ENCODE peak calls at places on chromosomes 11 and 22, in five cellular contexts. One of them, this sample, is unnamed.

GRCh38 chr11:73286240-73286810 is 14.2 kb downstream of the P2RY6 start:
- DNase-seq in OCI-LY7: no peak
- DNase-seq in hepatocyte: no peak
- DNase-seq in neural progenitor cell: no peak
- DNase-seq in MM.1S: no peak
- DNase-seq in this sample: no peak

GRCh38 chr22:26292667-26292995 is 123.4 kb downstream of the SEZ6L start:
- DNase-seq in MM.1S: no peak
- DNase-seq in hepatocyte: no peak
- DNase-seq in OCI-LY7: no peak
- DNase-seq in neural progenitor cell: no peak
- DNase-seq in this sample: no peak

GRCh38 chr11:112753706-112754105 is 207.5 kb upstream of the NCAM1 start:
- DNase-seq in neural progenitor cell: no peak
- DNase-seq in OCI-LY7: no peak
- DNase-seq in MM.1S: no peak
- DNase-seq in hepatocyte: no peak
- DNase-seq in this sample: no peak

GRCh38 chr11:119416606-119417580 is 6.1 kb downstream of the THY1 start:
- DNase-seq in MM.1S: no peak
- DNase-seq in OCI-LY7: no peak
- DNase-seq in neural progenitor cell: no peak
- DNase-seq in hepatocyte: no peak
- DNase-seq in this sample: peak; percentile 53

GRCh38 chr11:36034572-36035331 is 90.9 kb downstream of the LDLRAD3 start:
- DNase-seq in hepatocyte: peak; percentile 60
- DNase-seq in MM.1S: no peak
- DNase-seq in OCI-LY7: no peak
- DNase-seq in neural progenitor cell: no peak
- DNase-seq in this sample: peak; percentile 92

GRCh38 chr11:126354631-126355323 is 709 bp upstream of the ST3GAL4 start:
- DNase-seq in OCI-LY7: peak; percentile 48
- DNase-seq in hepatocyte: no peak
- DNase-seq in neural progenitor cell: no peak
- DNase-seq in MM.1S: no peak
- DNase-seq in this sample: no peak

GRCh38 chr22:44580176-44580575 is 82.1 kb upstream of the RTL6 start:
- DNase-seq in MM.1S: no peak
- DNase-seq in hepatocyte: no peak
- DNase-seq in neural progenitor cell: no peak
- DNase-seq in OCI-LY7: no peak
- DNase-seq in this sample: no peak

GRCh38 chr11:61160487-61161189 is 588 bp downstream of the VPS37C start:
- DNase-seq in MM.1S: no peak
- DNase-seq in OCI-LY7: no peak
- DNase-seq in hepatocyte: no peak
- DNase-seq in neural progenitor cell: no peak
- DNase-seq in this sample: peak; percentile 25

GRCh38 chr11:13183094-13183825 is 94.3 kb upstream of the BMAL1 start:
- DNase-seq in neural progenitor cell: peak; percentile 21
- DNase-seq in hepatocyte: peak; percentile 32
- DNase-seq in OCI-LY7: no peak
- DNase-seq in MM.1S: peak; percentile 50
- DNase-seq in this sample: peak; percentile 66

GRCh38 chr11:101721270-101721669 is 137.5 kb upstream of the TRPC6 start:
- DNase-seq in neural progenitor cell: no peak
- DNase-seq in hepatocyte: no peak
- DNase-seq in OCI-LY7: no peak
- DNase-seq in MM.1S: no peak
- DNase-seq in this sample: peak; percentile 79

GRCh38 chr22:49016909-49017768 is 810.5 kb downstream of the BRD1 start:
- DNase-seq in OCI-LY7: no peak
- DNase-seq in MM.1S: no peak
- DNase-seq in neural progenitor cell: no peak
- DNase-seq in hepatocyte: no peak
- DNase-seq in this sample: no peak

GRCh38 chr22:20086101-20086599 is 6.1 kb downstream of the DGCR8 start:
- DNase-seq in hepatocyte: no peak
- DNase-seq in OCI-LY7: no peak
- DNase-seq in neural progenitor cell: no peak
- DNase-seq in MM.1S: no peak
- DNase-seq in this sample: no peak

GRCh38 chr11:118111019-118111743 is 24.4 kb upstream of the SMIM35 start:
- DNase-seq in MM.1S: no peak
- DNase-seq in neural progenitor cell: no peak
- DNase-seq in hepatocyte: peak; percentile 56
- DNase-seq in OCI-LY7: no peak
- DNase-seq in this sample: peak; percentile 39

GRCh38 chr22:45478108-45478771 is 24.4 kb upstream of the FBLN1 start:
- DNase-seq in neural progenitor cell: no peak
- DNase-seq in MM.1S: no peak
- DNase-seq in OCI-LY7: no peak
- DNase-seq in hepatocyte: peak; percentile 45
- DNase-seq in this sample: peak; percentile 83

GRCh38 chr11:69285091-69285490 is 8.9 kb upstream of the MYEOV start:
- DNase-seq in OCI-LY7: no peak
- DNase-seq in hepatocyte: no peak
- DNase-seq in neural progenitor cell: no peak
- DNase-seq in MM.1S: no peak
- DNase-seq in this sample: no peak
- H3K4me2 ChIP-seq in OCI-LY7: no peak overlapping the region
- H3K4me2 ChIP-seq in hepatocyte: no peak overlapping the region
- H3K4me2 ChIP-seq in neural progenitor cell: no peak overlapping the region
- H3K4me2 ChIP-seq in MM.1S: no peak overlapping the region
- H3K4me2 ChIP-seq in this sample: no peak overlapping the region

GRCh38 chr22:37544955-37545702 is 15.2 kb upstream of the CDC42EP1 start:
- DNase-seq in neural progenitor cell: peak; percentile 83
- DNase-seq in MM.1S: peak; percentile 48
- DNase-seq in OCI-LY7: peak; percentile 46
- DNase-seq in hepatocyte: peak; percentile 86
- DNase-seq in this sample: peak; percentile 78
- H3K4me1 ChIP-seq in neural progenitor cell: peaks cover 30% of the 10 kb centered on the region
- H3K4me1 ChIP-seq in MM.1S: peaks cover 36% of the 10 kb centered on the region
- H3K4me1 ChIP-seq in OCI-LY7: peaks cover 10% of the 10 kb centered on the region
- H3K4me1 ChIP-seq in hepatocyte: peaks cover 44% of the 10 kb centered on the region
- H3K4me1 ChIP-seq in this sample: peaks cover 28% of the 10 kb centered on the region

GRCh38 chr11:67153971-67154370 is 34.9 kb downstream of the KDM2A start:
- DNase-seq in hepatocyte: no peak
- DNase-seq in neural progenitor cell: no peak
- DNase-seq in OCI-LY7: no peak
- DNase-seq in MM.1S: no peak
- DNase-seq in this sample: no peak
- TF ChIP-seq EZH2phosphoT487 in hepatocyte: no peak
- TF ChIP-seq EZH2phosphoT487 in neural progenitor cell: no peak
- TF ChIP-seq EZH2phosphoT487 in OCI-LY7: no peak
- TF ChIP-seq EZH2phosphoT487 in MM.1S: no peak
- TF ChIP-seq EZH2phosphoT487 in this sample: no peak

DNA sequence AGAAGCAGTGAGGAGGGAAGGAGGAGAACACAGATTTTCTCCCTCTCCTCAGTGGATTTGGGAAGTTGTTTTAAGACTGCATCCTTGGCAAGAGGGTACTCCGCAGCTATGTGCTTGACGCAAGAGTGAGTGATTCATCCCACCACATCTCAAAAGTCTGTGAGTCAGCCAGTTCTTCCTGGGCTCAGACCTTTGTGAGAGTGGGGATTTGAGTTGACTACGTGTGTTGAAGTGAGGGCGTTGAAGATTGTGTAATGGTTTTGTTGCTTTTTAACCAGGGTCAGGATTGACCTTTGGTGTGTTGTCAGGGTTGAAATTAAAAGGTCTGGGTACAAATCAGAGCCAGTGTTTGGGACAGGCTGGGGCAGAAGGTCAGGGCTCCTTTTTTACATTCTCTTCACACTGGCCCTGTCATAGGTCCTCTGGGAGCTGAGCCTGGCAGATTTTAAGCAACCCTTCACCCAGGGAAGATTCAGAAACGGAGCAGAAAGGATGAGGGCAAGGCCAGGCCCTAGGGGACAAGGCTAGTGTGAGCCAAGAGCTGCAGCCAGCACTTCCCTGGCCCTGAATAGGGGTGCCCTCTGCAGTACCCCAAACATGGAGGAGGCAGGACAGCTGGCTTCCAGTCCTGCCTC is 4.2 kb upstream of the C11orf86 start:
- DNase-seq in MM.1S: no peak
- DNase-seq in OCI-LY7: no peak
- DNase-seq in hepatocyte: peak; percentile 85
- DNase-seq in neural progenitor cell: no peak
- DNase-seq in this sample: peak; percentile 99
- H3K4me2 ChIP-seq in MM.1S: no peak overlapping the region
- H3K4me2 ChIP-seq in OCI-LY7: no peak overlapping the region
- H3K4me2 ChIP-seq in hepatocyte: peak overlapping the region; percentile 24
- H3K4me2 ChIP-seq in neural progenitor cell: no peak overlapping the region
- H3K4me2 ChIP-seq in this sample: peak overlapping the region; percentile 62

GRCh38 chr22:38313384-38313955 is 3.8 kb downstream of the CSNK1E start:
- DNase-seq in neural progenitor cell: peak; percentile 39
- DNase-seq in MM.1S: peak; percentile 56
- DNase-seq in hepatocyte: peak; percentile 67
- DNase-seq in OCI-LY7: peak; percentile 41
- DNase-seq in this sample: peak; percentile 73
- H3K4me1 ChIP-seq in neural progenitor cell: peaks cover 32% of the 10 kb centered on the region
- H3K4me1 ChIP-seq in MM.1S: peaks cover 46% of the 10 kb centered on the region
- H3K4me1 ChIP-seq in hepatocyte: peaks cover 38% of the 10 kb centered on the region
- H3K4me1 ChIP-seq in OCI-LY7: peaks cover 64% of the 10 kb centered on the region
- H3K4me1 ChIP-seq in this sample: peaks cover 58% of the 10 kb centered on the region

GRCh38 chr11:114317738-114318137 is 21.5 kb downstream of the NNMT start:
- DNase-seq in OCI-LY7: peak; percentile 16
- DNase-seq in hepatocyte: peak; percentile 35
- DNase-seq in MM.1S: peak; percentile 77
- DNase-seq in neural progenitor cell: peak; percentile 82
- DNase-seq in this sample: peak; percentile 70

GRCh38 chr11:114319716-114320328 is 23.6 kb downstream of the NNMT start:
- DNase-seq in neural progenitor cell: no peak
- DNase-seq in hepatocyte: no peak
- DNase-seq in MM.1S: peak; percentile 23
- DNase-seq in OCI-LY7: no peak
- DNase-seq in this sample: no peak

GRCh38 chr11:114318361-114318760 is 22.2 kb downstream of the NNMT start:
- DNase-seq in MM.1S: peak; percentile 53
- DNase-seq in neural progenitor cell: peak; percentile 18
- DNase-seq in OCI-LY7: no peak
- DNase-seq in hepatocyte: no peak
- DNase-seq in this sample: no peak

GRCh38 chr11:114322934-114323333 is 26.7 kb downstream of the NNMT start:
- DNase-seq in hepatocyte: no peak
- DNase-seq in MM.1S: no peak
- DNase-seq in neural progenitor cell: no peak
- DNase-seq in OCI-LY7: no peak
- DNase-seq in this sample: no peak

GRCh38 chr11:114321621-114322257 is 25.5 kb downstream of the NNMT start:
- DNase-seq in MM.1S: no peak
- DNase-seq in OCI-LY7: no peak
- DNase-seq in neural progenitor cell: no peak
- DNase-seq in hepatocyte: no peak
- DNase-seq in this sample: peak; percentile 80
- TF ChIP-seq EZH2phosphoT487 in MM.1S: no peak
- TF ChIP-seq EZH2phosphoT487 in OCI-LY7: no peak
- TF ChIP-seq EZH2phosphoT487 in neural progenitor cell: no peak
- TF ChIP-seq EZH2phosphoT487 in hepatocyte: no peak
- TF ChIP-seq EZH2phosphoT487 in this sample: no peak